ENCODE peak calls at places on chromosomes 1 and 21, in five cellular contexts. One of them, this sample, is unnamed.

GRCh38 chr21:27423906-27424595 is 457.2 kb upstream of the ADAMTS5 start:
- DNase-seq in omental fat pad: no peak
- DNase-seq in neural crest cell: no peak
- DNase-seq in tibial nerve: no peak
- DNase-seq in endothelial cell: no peak
- DNase-seq in this sample: no peak

GRCh38 chr1:39816431-39817090 is 27.9 kb upstream of the BMP8B start:
- DNase-seq in omental fat pad: peak; percentile 76
- DNase-seq in neural crest cell: peak; percentile 70
- DNase-seq in tibial nerve: peak; percentile 84
- DNase-seq in endothelial cell: peak; percentile 72
- DNase-seq in this sample: peak; percentile 78

GRCh38 chr21:41045534-41046268 is 122.3 kb upstream of the BACE2 start:
- DNase-seq in omental fat pad: no peak
- DNase-seq in neural crest cell: peak; percentile 37
- DNase-seq in tibial nerve: no peak
- DNase-seq in endothelial cell: peak; percentile 45
- DNase-seq in this sample: peak; percentile 74

GRCh38 chr1:78892251-78892650 is 114.3 kb downstream of the ADGRL4 start:
- DNase-seq in omental fat pad: no peak
- DNase-seq in neural crest cell: no peak
- DNase-seq in tibial nerve: no peak
- DNase-seq in endothelial cell: no peak
- DNase-seq in this sample: no peak

GRCh38 chr1:223700942-223701637 is 11.2 kb upstream of the CAPN2 start:
- DNase-seq in omental fat pad: no peak
- DNase-seq in neural crest cell: peak; percentile 12
- DNase-seq in tibial nerve: no peak
- DNase-seq in endothelial cell: no peak
- DNase-seq in this sample: peak; percentile 58

GRCh38 chr1:63731117-63732043 is 42.4 kb upstream of the ROR1 start:
- DNase-seq in omental fat pad: no peak
- DNase-seq in neural crest cell: no peak
- DNase-seq in tibial nerve: peak; percentile 30
- DNase-seq in endothelial cell: no peak
- DNase-seq in this sample: no peak

GRCh38 chr1:33297911-33298622 is 22.8 kb downstream of the A3GALT2 start:
- DNase-seq in omental fat pad: no peak
- DNase-seq in neural crest cell: no peak
- DNase-seq in tibial nerve: no peak
- DNase-seq in endothelial cell: no peak
- DNase-seq in this sample: no peak

GRCh38 chr1:46822248-46822826 is 23.5 kb downstream of the CYP4B1 start:
- DNase-seq in omental fat pad: no peak
- DNase-seq in neural crest cell: no peak
- DNase-seq in tibial nerve: no peak
- DNase-seq in endothelial cell: no peak
- DNase-seq in this sample: no peak

GRCh38 chr1:4308826-4309225 is 345.6 kb upstream of the AJAP1 start:
- DNase-seq in omental fat pad: no peak
- DNase-seq in neural crest cell: no peak
- DNase-seq in tibial nerve: no peak
- DNase-seq in endothelial cell: no peak
- DNase-seq in this sample: no peak

GRCh38 chr1:4306559-4307467 is 347.6 kb upstream of the AJAP1 start:
- DNase-seq in omental fat pad: no peak
- DNase-seq in neural crest cell: no peak
- DNase-seq in tibial nerve: no peak
- DNase-seq in endothelial cell: no peak
- DNase-seq in this sample: no peak

GRCh38 chr1:4307911-4308545 is 346.4 kb upstream of the AJAP1 start:
- DNase-seq in omental fat pad: no peak
- DNase-seq in neural crest cell: no peak
- DNase-seq in tibial nerve: no peak
- DNase-seq in endothelial cell: no peak
- DNase-seq in this sample: no peak

GRCh38 chr1:4305526-4306301 is 348.7 kb upstream of the AJAP1 start:
- DNase-seq in omental fat pad: no peak
- DNase-seq in neural crest cell: no peak
- DNase-seq in tibial nerve: no peak
- DNase-seq in endothelial cell: no peak
- DNase-seq in this sample: no peak

GRCh38 chr1:4307468-4307845 is 347.0 kb upstream of the AJAP1 start:
- DNase-seq in omental fat pad: no peak
- DNase-seq in neural crest cell: no peak
- DNase-seq in tibial nerve: no peak
- DNase-seq in endothelial cell: no peak
- DNase-seq in this sample: no peak
- TF ChIP-seq CTCF in omental fat pad: no peak
- TF ChIP-seq CTCF in neural crest cell: no peak
- TF ChIP-seq CTCF in tibial nerve: no peak
- TF ChIP-seq CTCF in endothelial cell: no peak
- TF ChIP-seq CTCF in this sample: no peak

GRCh38 chr1:68163220-68163619 is 69.1 kb downstream of the WLS start:
- DNase-seq in omental fat pad: no peak
- DNase-seq in neural crest cell: no peak
- DNase-seq in tibial nerve: no peak
- DNase-seq in endothelial cell: no peak
- DNase-seq in this sample: no peak

GRCh38 chr1:68164970-68165369 is 67.4 kb downstream of the WLS start:
- DNase-seq in omental fat pad: no peak
- DNase-seq in neural crest cell: no peak
- DNase-seq in tibial nerve: no peak
- DNase-seq in endothelial cell: no peak
- DNase-seq in this sample: no peak

GRCh38 chr1:68160021-68160420 is 72.3 kb downstream of the WLS start:
- DNase-seq in omental fat pad: no peak
- DNase-seq in neural crest cell: no peak
- DNase-seq in tibial nerve: no peak
- DNase-seq in endothelial cell: no peak
- DNase-seq in this sample: no peak

GRCh38 chr1:68165665-68166064 is 66.7 kb downstream of the WLS start:
- DNase-seq in omental fat pad: no peak
- DNase-seq in neural crest cell: no peak
- DNase-seq in tibial nerve: no peak
- DNase-seq in endothelial cell: no peak
- DNase-seq in this sample: no peak

DNA sequence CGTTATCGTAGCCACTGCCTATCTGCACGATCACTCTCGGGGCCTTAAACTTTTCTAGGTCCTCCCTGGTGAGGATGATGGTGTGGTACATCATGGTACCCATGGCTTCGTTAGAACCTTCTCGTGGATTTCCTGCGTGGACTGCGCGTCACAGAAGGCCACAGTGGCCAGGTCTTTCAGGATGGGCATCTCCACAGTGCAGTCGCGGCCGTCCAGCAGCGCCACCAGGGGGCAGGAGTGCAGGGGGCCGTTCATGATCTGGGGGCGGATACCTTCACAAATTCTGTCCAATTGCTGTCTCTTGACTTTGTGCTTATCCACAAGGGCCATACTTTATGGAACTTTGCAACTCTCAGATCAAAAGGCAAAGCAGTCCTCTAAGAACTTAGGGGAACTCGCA is 69.6 kb downstream of the WLS start:
- DNase-seq in omental fat pad: no peak
- DNase-seq in neural crest cell: no peak
- DNase-seq in tibial nerve: no peak
- DNase-seq in endothelial cell: peak; percentile 41
- DNase-seq in this sample: no peak
- TF ChIP-seq CTCF in omental fat pad: no peak
- TF ChIP-seq CTCF in neural crest cell: no peak
- TF ChIP-seq CTCF in tibial nerve: no peak
- TF ChIP-seq CTCF in endothelial cell: peak; percentile 58
- TF ChIP-seq CTCF in this sample: no peak

DNA sequence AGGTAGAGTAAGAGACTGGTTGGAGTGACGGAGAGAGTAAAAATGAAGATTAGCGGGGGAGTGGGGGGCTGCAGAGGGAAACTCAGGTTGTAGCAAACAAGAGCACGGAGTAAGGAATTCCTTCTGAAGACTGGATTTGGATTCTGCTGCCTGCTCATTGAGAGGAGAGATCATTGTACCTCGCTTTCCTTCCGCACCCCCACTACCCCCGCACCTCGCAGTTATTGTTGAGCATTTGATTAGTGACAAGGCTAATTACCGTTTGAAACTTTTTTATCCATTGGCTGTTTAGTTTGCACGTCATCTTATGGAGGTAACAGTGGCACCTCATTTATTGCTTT is 463 bp downstream of the PRPF3 start:
- DNase-seq in omental fat pad: no peak
- DNase-seq in neural crest cell: no peak
- DNase-seq in tibial nerve: no peak
- DNase-seq in endothelial cell: no peak
- DNase-seq in this sample: no peak
- TF ChIP-seq CTCF in omental fat pad: no peak
- TF ChIP-seq CTCF in neural crest cell: no peak
- TF ChIP-seq CTCF in tibial nerve: no peak
- TF ChIP-seq CTCF in endothelial cell: no peak
- TF ChIP-seq CTCF in this sample: no peak

DNA sequence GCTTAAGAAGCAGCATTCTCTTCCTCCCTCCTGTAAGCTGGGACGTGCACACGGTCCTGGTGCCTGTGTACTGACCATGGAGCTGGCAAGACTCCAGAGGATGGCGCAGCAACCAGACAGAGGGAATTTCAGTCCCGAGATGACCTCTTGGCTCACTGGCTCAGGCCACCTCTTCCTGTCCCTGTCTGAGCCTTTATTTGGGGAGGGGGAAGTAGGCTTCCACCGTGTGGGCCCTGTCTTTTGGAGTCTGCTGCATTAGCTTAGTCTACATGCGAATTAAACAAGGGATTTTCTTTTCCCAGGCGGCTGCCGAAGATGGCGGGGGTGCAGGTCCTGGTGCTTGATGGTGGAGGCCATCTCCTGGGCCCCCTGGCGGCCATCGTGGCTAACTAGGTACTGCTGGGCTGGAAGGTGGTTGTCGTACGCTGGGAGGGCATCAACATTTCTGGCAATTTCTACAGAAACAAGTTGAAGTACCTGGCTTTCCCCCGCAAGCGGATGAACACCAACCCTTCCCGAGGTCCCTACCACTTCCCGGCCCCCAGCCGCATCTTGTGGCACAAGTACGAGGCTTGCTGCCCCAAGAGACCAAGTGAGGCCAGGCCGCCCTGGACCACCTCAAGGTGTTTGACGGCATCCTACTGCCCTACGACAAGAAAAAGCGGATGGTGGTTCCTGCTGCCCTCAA is 10.2 kb downstream of the IL24 start:
- DNase-seq in omental fat pad: no peak
- DNase-seq in neural crest cell: no peak
- DNase-seq in tibial nerve: no peak
- DNase-seq in endothelial cell: peak; percentile 64
- DNase-seq in this sample: peak; percentile 68
- TF ChIP-seq CTCF in omental fat pad: no peak
- TF ChIP-seq CTCF in neural crest cell: peak; percentile 30
- TF ChIP-seq CTCF in tibial nerve: no peak
- TF ChIP-seq CTCF in endothelial cell: peak; percentile 47
- TF ChIP-seq CTCF in this sample: peak; percentile 57

GRCh38 chr1:19644761-19645543 is 841 bp downstream of the NBL1 start:
- DNase-seq in omental fat pad: no peak
- DNase-seq in neural crest cell: peak; percentile 35
- DNase-seq in tibial nerve: no peak
- DNase-seq in endothelial cell: peak; percentile 45
- DNase-seq in this sample: peak; percentile 47

GRCh38 chr1:19644422-19644760 is 280 bp downstream of the NBL1 start:
- DNase-seq in omental fat pad: no peak
- DNase-seq in neural crest cell: no peak
- DNase-seq in tibial nerve: no peak
- DNase-seq in endothelial cell: no peak
- DNase-seq in this sample: no peak

GRCh38 chr1:19643602-19644419 is at the start of gene NBL1:
- DNase-seq in omental fat pad: no peak
- DNase-seq in neural crest cell: no peak
- DNase-seq in tibial nerve: peak; percentile 55
- DNase-seq in endothelial cell: no peak
- DNase-seq in this sample: peak; percentile 50

GRCh38 chr1:19640363-19641316 is 3.5 kb upstream of the NBL1 start:
- DNase-seq in omental fat pad: no peak
- DNase-seq in neural crest cell: no peak
- DNase-seq in tibial nerve: no peak
- DNase-seq in endothelial cell: no peak
- DNase-seq in this sample: no peak

GRCh38 chr1:19643113-19643512 is 998 bp upstream of the NBL1 start:
- DNase-seq in omental fat pad: no peak
- DNase-seq in neural crest cell: no peak
- DNase-seq in tibial nerve: no peak
- DNase-seq in endothelial cell: no peak
- DNase-seq in this sample: no peak
- TF ChIP-seq CTCF in omental fat pad: no peak
- TF ChIP-seq CTCF in neural crest cell: no peak
- TF ChIP-seq CTCF in tibial nerve: no peak
- TF ChIP-seq CTCF in endothelial cell: no peak
- TF ChIP-seq CTCF in this sample: no peak

DNA sequence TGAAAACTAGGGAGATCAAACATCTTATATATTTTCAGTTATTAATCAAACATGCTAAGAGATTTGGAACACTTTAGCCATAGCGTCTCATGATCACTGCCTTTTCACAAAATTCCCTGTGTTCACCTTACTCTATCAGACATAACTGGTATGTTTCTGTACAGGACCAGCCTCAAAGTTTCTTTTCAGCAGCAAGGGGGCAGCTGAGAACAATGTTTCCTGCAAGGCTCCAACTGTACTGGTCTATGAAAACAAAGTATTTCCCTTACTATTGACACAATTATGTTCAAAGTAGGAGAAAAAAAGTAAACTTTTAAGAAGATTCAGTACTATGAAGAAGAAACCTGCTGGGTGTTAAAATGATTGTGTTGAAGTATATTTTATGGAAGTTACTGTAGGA is 98.5 kb downstream of the ATF6 start:
- DNase-seq in omental fat pad: no peak
- DNase-seq in neural crest cell: no peak
- DNase-seq in tibial nerve: peak; percentile 33
- DNase-seq in endothelial cell: peak; percentile 5
- DNase-seq in this sample: no peak
- TF ChIP-seq CTCF in omental fat pad: no peak
- TF ChIP-seq CTCF in neural crest cell: no peak
- TF ChIP-seq CTCF in tibial nerve: peak; percentile 72
- TF ChIP-seq CTCF in endothelial cell: no peak
- TF ChIP-seq CTCF in this sample: no peak

This sample was measured in glutamatergic neuron.